ENCODE peak calls at places on chromosomes 6 and 20, in nine cellular contexts. One of them, this sample, is unnamed.

GRCh38 chr6:170480045-170480714 is 72.9 kb downstream of the PSMB1 start:
- DNase-seq in stomach: peak
- DNase-seq in fibroblast of the aortic adventitia: no peak
- DNase-seq in HEK293T: no peak
- DNase-seq in psoas muscle: no peak
- DNase-seq in dermis blood vessel endothelial cell: peak
- DNase-seq in RPMI7951: peak
- DNase-seq in chondrocyte: no peak
- DNase-seq in NCI-H2029 treated with DMSO at 0.1 percent for 48 hours: no peak
- DNase-seq in this sample: no peak

GRCh38 chr20:5871720-5872410 is 78.5 kb downstream of the TRMT6 start:
- DNase-seq in stomach: no peak
- DNase-seq in fibroblast of the aortic adventitia: no peak
- DNase-seq in HEK293T: no peak
- DNase-seq in psoas muscle: no peak
- DNase-seq in dermis blood vessel endothelial cell: no peak
- DNase-seq in RPMI7951: no peak
- DNase-seq in chondrocyte: no peak
- DNase-seq in NCI-H2029 treated with DMSO at 0.1 percent for 48 hours: no peak
- DNase-seq in this sample: peak

GRCh38 chr6:64732888-64733287 is 974.1 kb downstream of the EYS start:
- DNase-seq in stomach: no peak
- DNase-seq in fibroblast of the aortic adventitia: no peak
- DNase-seq in HEK293T: no peak
- DNase-seq in psoas muscle: no peak
- DNase-seq in dermis blood vessel endothelial cell: no peak
- DNase-seq in RPMI7951: peak
- DNase-seq in chondrocyte: no peak
- DNase-seq in NCI-H2029 treated with DMSO at 0.1 percent for 48 hours: no peak
- DNase-seq in this sample: no peak

GRCh38 chr6:4860387-4860786 is 84.2 kb downstream of the CDYL start:
- DNase-seq in stomach: no peak
- DNase-seq in fibroblast of the aortic adventitia: no peak
- DNase-seq in HEK293T: no peak
- DNase-seq in psoas muscle: no peak
- DNase-seq in dermis blood vessel endothelial cell: no peak
- DNase-seq in RPMI7951: no peak
- DNase-seq in chondrocyte: no peak
- DNase-seq in NCI-H2029 treated with DMSO at 0.1 percent for 48 hours: no peak
- DNase-seq in this sample: no peak

GRCh38 chr6:78565997-78566396 is 301.4 kb upstream of the IRAK1BP1 start:
- DNase-seq in stomach: no peak
- DNase-seq in fibroblast of the aortic adventitia: no peak
- DNase-seq in HEK293T: no peak
- DNase-seq in psoas muscle: no peak
- DNase-seq in dermis blood vessel endothelial cell: no peak
- DNase-seq in RPMI7951: no peak
- DNase-seq in chondrocyte: no peak
- DNase-seq in NCI-H2029 treated with DMSO at 0.1 percent for 48 hours: no peak
- DNase-seq in this sample: no peak

GRCh38 chr20:44409132-44409600 is 53.7 kb downstream of the HNF4A start:
- DNase-seq in stomach: no peak
- DNase-seq in fibroblast of the aortic adventitia: peak
- DNase-seq in HEK293T: no peak
- DNase-seq in psoas muscle: no peak
- DNase-seq in dermis blood vessel endothelial cell: no peak
- DNase-seq in RPMI7951: peak
- DNase-seq in chondrocyte: no peak
- DNase-seq in NCI-H2029 treated with DMSO at 0.1 percent for 48 hours: no peak
- DNase-seq in this sample: no peak

GRCh38 chr6:3664641-3665041 is 86.9 kb downstream of the PXDC1 start:
- DNase-seq in stomach: no peak
- DNase-seq in fibroblast of the aortic adventitia: no peak
- DNase-seq in HEK293T: no peak
- DNase-seq in psoas muscle: no peak
- DNase-seq in dermis blood vessel endothelial cell: no peak
- DNase-seq in RPMI7951: no peak
- DNase-seq in chondrocyte: no peak
- DNase-seq in NCI-H2029 treated with DMSO at 0.1 percent for 48 hours: no peak
- DNase-seq in this sample: no peak

GRCh38 chr20:62637110-62637509 is 5.2 kb upstream of the SLCO4A1 start:
- DNase-seq in stomach: no peak
- DNase-seq in fibroblast of the aortic adventitia: no peak
- DNase-seq in HEK293T: no peak
- DNase-seq in psoas muscle: no peak
- DNase-seq in dermis blood vessel endothelial cell: no peak
- DNase-seq in RPMI7951: no peak
- DNase-seq in chondrocyte: no peak
- DNase-seq in NCI-H2029 treated with DMSO at 0.1 percent for 48 hours: no peak
- DNase-seq in this sample: no peak

GRCh38 chr20:46324960-46325703 is 16.8 kb upstream of the CDH22 start:
- DNase-seq in stomach: peak
- DNase-seq in fibroblast of the aortic adventitia: peak
- DNase-seq in HEK293T: peak
- DNase-seq in psoas muscle: no peak
- DNase-seq in dermis blood vessel endothelial cell: peak
- DNase-seq in RPMI7951: peak
- DNase-seq in chondrocyte: no peak
- DNase-seq in NCI-H2029 treated with DMSO at 0.1 percent for 48 hours: no peak
- DNase-seq in this sample: no peak

GRCh38 chr20:18705906-18706305 is 107.7 kb upstream of the SCP2D1 start:
- DNase-seq in stomach: no peak
- DNase-seq in fibroblast of the aortic adventitia: peak
- DNase-seq in HEK293T: no peak
- DNase-seq in psoas muscle: no peak
- DNase-seq in dermis blood vessel endothelial cell: no peak
- DNase-seq in RPMI7951: peak
- DNase-seq in chondrocyte: no peak
- DNase-seq in NCI-H2029 treated with DMSO at 0.1 percent for 48 hours: no peak
- DNase-seq in this sample: no peak

GRCh38 chr6:163711615-163712568 is 297.4 kb downstream of the QKI start:
- DNase-seq in stomach: no peak
- DNase-seq in fibroblast of the aortic adventitia: peak
- DNase-seq in HEK293T: no peak
- DNase-seq in psoas muscle: peak
- DNase-seq in dermis blood vessel endothelial cell: no peak
- DNase-seq in RPMI7951: no peak
- DNase-seq in chondrocyte: no peak
- DNase-seq in NCI-H2029 treated with DMSO at 0.1 percent for 48 hours: no peak
- DNase-seq in this sample: no peak

GRCh38 chr6:53527249-53527765 is 17.6 kb downstream of the GCLC start:
- DNase-seq in stomach: no peak
- DNase-seq in fibroblast of the aortic adventitia: no peak
- DNase-seq in HEK293T: no peak
- DNase-seq in psoas muscle: no peak
- DNase-seq in dermis blood vessel endothelial cell: no peak
- DNase-seq in RPMI7951: no peak
- DNase-seq in chondrocyte: no peak
- DNase-seq in NCI-H2029 treated with DMSO at 0.1 percent for 48 hours: peak
- DNase-seq in this sample: no peak

GRCh38 chr20:61931476-61932198 is 134.0 kb downstream of the TAF4 start:
- DNase-seq in stomach: no peak
- DNase-seq in fibroblast of the aortic adventitia: no peak
- DNase-seq in HEK293T: no peak
- DNase-seq in psoas muscle: peak
- DNase-seq in dermis blood vessel endothelial cell: no peak
- DNase-seq in RPMI7951: no peak
- DNase-seq in chondrocyte: peak
- DNase-seq in NCI-H2029 treated with DMSO at 0.1 percent for 48 hours: no peak
- DNase-seq in this sample: no peak

GRCh38 chr6:43246301-43247114 is 3.2 kb downstream of the TTBK1 start:
- DNase-seq in stomach: peak
- DNase-seq in fibroblast of the aortic adventitia: no peak
- DNase-seq in HEK293T: peak
- DNase-seq in psoas muscle: peak
- DNase-seq in dermis blood vessel endothelial cell: peak
- DNase-seq in RPMI7951: peak
- DNase-seq in chondrocyte: no peak
- DNase-seq in NCI-H2029 treated with DMSO at 0.1 percent for 48 hours: peak
- DNase-seq in this sample: peak

GRCh38 chr6:144566868-144567615 is 281.9 kb downstream of the UTRN start:
- DNase-seq in stomach: no peak
- DNase-seq in fibroblast of the aortic adventitia: no peak
- DNase-seq in HEK293T: no peak
- DNase-seq in psoas muscle: no peak
- DNase-seq in dermis blood vessel endothelial cell: peak
- DNase-seq in RPMI7951: peak
- DNase-seq in chondrocyte: no peak
- DNase-seq in NCI-H2029 treated with DMSO at 0.1 percent for 48 hours: no peak
- DNase-seq in this sample: no peak

GRCh38 chr6:90364291-90364690 is 67.6 kb upstream of the BACH2 start:
- DNase-seq in stomach: no peak
- DNase-seq in fibroblast of the aortic adventitia: no peak
- DNase-seq in HEK293T: no peak
- DNase-seq in psoas muscle: no peak
- DNase-seq in dermis blood vessel endothelial cell: no peak
- DNase-seq in RPMI7951: no peak
- DNase-seq in chondrocyte: no peak
- DNase-seq in NCI-H2029 treated with DMSO at 0.1 percent for 48 hours: no peak
- DNase-seq in this sample: no peak

GRCh38 chr6:3284436-3284876 is 25.7 kb downstream of the PSMG4 start:
- DNase-seq in stomach: no peak
- DNase-seq in fibroblast of the aortic adventitia: no peak
- DNase-seq in HEK293T: no peak
- DNase-seq in psoas muscle: no peak
- DNase-seq in dermis blood vessel endothelial cell: no peak
- DNase-seq in RPMI7951: no peak
- DNase-seq in chondrocyte: peak
- DNase-seq in NCI-H2029 treated with DMSO at 0.1 percent for 48 hours: peak
- DNase-seq in this sample: peak